ENCODE peak calls at places on chromosomes 7 and 10, in eight cellular contexts. I is testis, C is heart left ventricle, W is tibial nerve, T is HepG2, A is esophagus squamous epithelium, F is spleen, U is IMR-90. X is an unnamed sample. For H3K27me3, the result is how much of the 10 kb centered on the place peaks cover.

GRCh38 chr7:80153446-80153845 is 18.8 kb downstream of the GNAI1 start:
- DNase-seq in A (no peak), W (no peak), F (no peak), C (no peak), I (no peak), T (no peak), U (peak), X (no peak)

GRCh38 chr10:27547047-27547446 is 42.9 kb downstream of the RAB18 start:
- DNase-seq in I (no peak), T (no peak), A (no peak), F (no peak), W (no peak), C (no peak), U (no peak), X (no peak)

GRCh38 chr7:37052673-37053072 is 328.4 kb upstream of the AOAH start:
- DNase-seq in A (no peak), I (peak), U (peak), W (no peak), T (peak), C (peak), F (no peak), X (no peak)

GRCh38 chr10:69567920-69568319 is 5.3 kb downstream of the NEUROG3 start:
- DNase-seq in A (no peak), U (peak), T (peak), F (no peak), W (no peak), I (peak), C (peak), X (peak)

GRCh38 chr10:987635-987905 is 664 bp upstream of the GTPBP4 start:
- DNase-seq in F (no peak), U (peak), I (peak), T (no peak), C (no peak), A (no peak), W (no peak), X (no peak)

GRCh38 chr10:62050941-62051433 is 149.5 kb downstream of the ARID5B start:
- DNase-seq in C (peak), U (peak), A (no peak), F (no peak), I (peak), T (peak), W (no peak), X (peak)

GRCh38 chr7:123271231-123271630 is 71.5 kb upstream of the SLC13A1 start:
- DNase-seq in A (no peak), W (no peak), C (no peak), F (no peak), U (no peak), I (no peak), T (no peak), X (no peak)

GRCh38 chr10:70575486-70575873 is 27.1 kb downstream of the PRF1 start:
- DNase-seq in W (no peak), F (no peak), A (no peak), T (no peak), C (no peak), U (no peak), I (peak), X (peak)

GRCh38 chr7:101402081-101402779 is 39.6 kb downstream of the COL26A1 start:
- DNase-seq in W (no peak), C (no peak), I (no peak), T (no peak), U (peak), A (no peak), F (no peak), X (no peak)

GRCh38 chr10:114518401-114519305 is 114.4 kb upstream of the AFAP1L2 start:
- DNase-seq in F (no peak), T (peak), I (no peak), A (no peak), C (no peak), U (peak), W (no peak), X (no peak)

GRCh38 chr10:89032141-89032814 is 41.7 kb downstream of the FAS start:
- DNase-seq in W (no peak), A (no peak), F (no peak), T (no peak), I (no peak), U (peak), C (no peak), X (no peak)

GRCh38 chr10:99788598-99789259 is 6.3 kb downstream of the ABCC2 start:
- DNase-seq in I (peak), W (peak), A (no peak), C (no peak), T (no peak), U (peak), F (no peak), X (no peak)

GRCh38 chr10:628386-629045 is 61.0 kb downstream of the DIP2C start:
- DNase-seq in A (no peak), W (no peak), F (peak), C (no peak), T (no peak), I (no peak), U (no peak), X (no peak)

GRCh38 chr10:86091216-86091615 is 275.4 kb downstream of the GRID1 start:
- DNase-seq in I (no peak), A (no peak), T (no peak), U (no peak), F (peak), W (no peak), C (no peak), X (no peak)

GRCh38 chr7:108459922-108460551 is 3.8 kb upstream of the NRCAM start:
- DNase-seq in A (no peak), W (no peak), T (peak), I (peak), F (no peak), C (no peak), U (no peak), X (no peak)

GRCh38 chr10:17954856-17955255 is 3.1 kb downstream of the SLC39A12 start:
- DNase-seq in I (no peak), F (no peak), W (no peak), U (peak), C (no peak), T (no peak), A (no peak), X (no peak)

GRCh38 chr10:34786464-34786863 is 28.6 kb downstream of the PARD3 start:
- DNase-seq in T (no peak), W (no peak), U (peak), F (no peak), I (no peak), C (no peak), A (no peak), X (no peak)

GRCh38 chr10:110834622-110835219 is 37.0 kb upstream of the PDCD4 start:
- DNase-seq in F (no peak), A (no peak), W (no peak), C (peak), T (peak), U (no peak), I (peak), X (peak)

GRCh38 chr7:48011323-48011722 is 17.6 kb downstream of the SUN3 start:
- DNase-seq in T (no peak), F (no peak), W (no peak), C (no peak), U (no peak), I (no peak), A (no peak), X (no peak)

GRCh38 chr7:43763183-43763582 is 4.7 kb downstream of the BLVRA start:
- DNase-seq in T (no peak), A (no peak), C (no peak), U (no peak), I (no peak), W (no peak), F (no peak), X (no peak)

GRCh38 chr10:119715628-119716505 is 10.0 kb upstream of the INPP5F start:
- DNase-seq in F (no peak), I (peak), U (no peak), A (no peak), T (peak), C (no peak), W (no peak), X (no peak)

GRCh38 chr10:131226831-131227740 is 84.4 kb downstream of the TCERG1L start:
- DNase-seq in U (no peak), C (no peak), W (no peak), A (no peak), F (peak), T (no peak), I (no peak), X (no peak)

GRCh38 chr10:43940898-43941777 is 292.5 kb upstream of the ZNF32 start:
- DNase-seq in T (no peak), A (no peak), W (no peak), I (no peak), F (peak), U (no peak), C (no peak), X (no peak)

GRCh38 chr7:45085619-45086200 is 3.1 kb downstream of the NACAD start:
- DNase-seq in U (no peak), T (no peak), I (no peak), W (no peak), C (peak), F (peak), A (no peak), X (no peak)

GRCh38 chr10:50397312-50398140 is 146.2 kb upstream of the ASAH2 start:
- DNase-seq in I (no peak), W (no peak), A (no peak), C (no peak), F (no peak), T (peak), U (no peak), X (no peak)

GRCh38 chr10:99370993-99371392 is 41.8 kb downstream of the CNNM1 start:
- DNase-seq in C (no peak), F (no peak), W (no peak), A (no peak), U (peak), T (peak), I (peak), X (no peak)

GRCh38 chr7:44213872-44214595 is 13.3 kb downstream of the YKT6 start:
- DNase-seq in T (peak), I (no peak), U (peak), F (no peak), C (no peak), W (no peak), A (no peak), X (no peak)

GRCh38 chr7:50781371-50781770 is 1.3 kb downstream of the GRB10 start:
- DNase-seq in I (no peak), C (no peak), F (no peak), T (no peak), W (no peak), U (no peak), A (no peak), X (no peak)

GRCh38 chr10:99667108-99667751 is 7.9 kb downstream of the ENTPD7 start:
- DNase-seq in U (peak), C (no peak), A (no peak), I (no peak), F (no peak), W (no peak), T (no peak), X (no peak)

GRCh38 chr7:112453505-112454171 is 3.4 kb downstream of the IFRD1 start:
- DNase-seq in C (no peak), T (no peak), I (no peak), U (peak), A (no peak), W (no peak), F (no peak), X (no peak)

GRCh38 chr10:120180160-120180559 is 276.9 kb upstream of the PLPP4 start:
- DNase-seq in T (no peak), U (no peak), W (no peak), A (no peak), C (no peak), F (no peak), I (no peak), X (no peak)

GRCh38 chr10:104640339-104641149 is 546 bp upstream of the SORCS3 start:
- DNase-seq in C (no peak), T (no peak), I (no peak), W (no peak), F (no peak), U (no peak), A (no peak), X (no peak)

GRCh38 chr7:77940647-77941046 is 142.1 kb downstream of the PHTF2 start:
- DNase-seq in C (no peak), U (peak), A (no peak), W (no peak), I (peak), T (peak), F (no peak), X (peak)

GRCh38 chr7:26035552-26035951 is 116.4 kb upstream of the NFE2L3 start:
- DNase-seq in A (no peak), U (no peak), F (no peak), I (no peak), W (no peak), C (no peak), T (no peak), X (no peak)

GRCh38 chr10:63588436-63589180 is 67.4 kb downstream of the REEP3 start:
- DNase-seq in F (no peak), T (no peak), A (no peak), C (no peak), W (no peak), U (peak), I (no peak), X (no peak)

GRCh38 chr7:69624431-69624830 is 26.2 kb downstream of the AUTS2 start:
- DNase-seq in F (no peak), C (no peak), T (no peak), A (no peak), I (no peak), W (no peak), U (no peak), X (no peak)

GRCh38 chr7:69620063-69620462 is 21.8 kb downstream of the AUTS2 start:
- DNase-seq in C (no peak), U (no peak), A (no peak), T (no peak), F (no peak), W (no peak), I (no peak), X (no peak)

GRCh38 chr7:69622960-69623359 is 24.7 kb downstream of the AUTS2 start:
- DNase-seq in T (peak), A (no peak), I (no peak), U (no peak), F (no peak), C (no peak), W (no peak), X (no peak)

GRCh38 chr7:69620650-69621049 is 22.4 kb downstream of the AUTS2 start:
- DNase-seq in I (no peak), W (no peak), U (no peak), F (no peak), A (no peak), T (no peak), C (no peak), X (no peak)

GRCh38 chr7:69622014-69622818 is 23.9 kb downstream of the AUTS2 start:
- DNase-seq in T (no peak), A (no peak), C (no peak), F (no peak), I (no peak), W (no peak), U (no peak), X (no peak)
- H3K27me3 ChIP-seq in T (under half), A (under half), C (under half), F (under half), I (under half), W (under half), U (under half), X (under half)

GRCh38 chr7:152442330-152442835 is 6.6 kb upstream of the KMT2C start:
- DNase-seq in I (no peak), U (no peak), F (no peak), C (no peak), A (no peak), W (no peak), T (no peak), X (no peak)

GRCh38 chr7:152430857-152431256 is 4.9 kb downstream of the KMT2C start:
- DNase-seq in F (no peak), C (no peak), I (no peak), T (no peak), U (no peak), A (no peak), W (no peak), X (no peak)

GRCh38 chr7:152435384-152436278 is at the start of gene KMT2C:
- DNase-seq in W (peak), C (peak), U (peak), T (no peak), F (peak), I (peak), A (no peak), X (peak)

DNA sequence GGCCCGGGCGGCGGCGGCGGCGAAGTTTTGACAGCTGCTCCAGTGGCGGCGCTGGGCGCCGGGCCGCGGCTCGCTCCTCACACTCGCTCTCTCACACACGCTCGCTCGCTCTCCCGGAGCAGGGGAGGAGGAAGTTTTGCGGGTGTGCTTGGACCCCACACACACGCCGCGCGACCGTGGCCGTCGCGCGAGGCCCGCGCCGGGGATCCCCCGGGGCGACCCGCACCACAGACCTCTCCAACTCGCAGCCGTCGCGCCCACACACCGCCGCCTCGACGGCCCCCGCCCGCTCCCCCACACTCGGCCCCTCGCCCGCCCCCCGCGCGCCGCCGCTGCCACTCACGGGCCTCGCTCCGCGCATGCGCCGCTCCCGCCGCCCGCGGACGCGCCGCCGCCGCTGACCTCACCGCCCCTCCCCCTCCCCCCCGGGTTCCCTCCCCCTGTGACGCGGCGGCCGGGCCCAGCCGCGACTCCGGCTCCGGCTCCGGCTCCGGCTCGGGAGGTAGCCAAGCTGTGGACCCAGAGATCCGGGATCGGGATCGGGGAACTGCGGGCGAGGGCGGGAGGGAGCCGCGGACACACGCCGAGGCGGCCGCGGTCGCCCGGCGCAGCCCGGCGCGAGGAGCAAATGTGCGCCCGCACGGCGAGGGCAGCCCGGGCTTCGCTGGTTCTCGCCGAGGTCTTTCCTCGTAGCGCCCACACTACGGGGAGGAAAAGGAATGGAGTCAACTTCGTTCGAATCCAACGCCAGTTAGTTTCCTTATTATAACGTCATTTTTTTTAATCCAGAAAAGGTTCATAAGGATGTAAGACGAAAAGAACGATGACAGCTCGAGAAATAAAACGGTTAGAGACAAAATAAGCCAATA is 710 bp upstream of the KMT2C start:
- DNase-seq in W (peak), F (peak), A (peak), T (peak), I (peak), C (peak), U (peak), X (peak)
- TF ChIP-seq POLR2A in W (peak), F (peak), A (no peak), T (peak), I (no peak), C (peak), U (no peak), X (peak)

GRCh38 chr7:157727964-157728615 is 391.3 kb downstream of the DNAJB6 start:
- DNase-seq in W (no peak), I (no peak), T (no peak), A (no peak), F (no peak), U (no peak), C (no peak), X (no peak)
- H3K27me3 ChIP-seq in W (under half), I (under half), T (under half), A (under half), F (under half), U (under half), C (under half), X (under half)

GRCh38 chr7:74027124-74027682 is 770 bp upstream of the ELN start:
- DNase-seq in W (no peak), F (no peak), C (no peak), U (no peak), T (no peak), I (no peak), A (no peak), X (no peak)

GRCh38 chr7:74028321-74028812 is 394 bp downstream of the ELN start:
- DNase-seq in I (no peak), A (no peak), W (no peak), U (no peak), C (no peak), T (no peak), F (no peak), X (peak)

GRCh38 chr7:74026406-74027123 is 1.4 kb upstream of the ELN start:
- DNase-seq in C (peak), W (peak), A (no peak), T (peak), F (peak), U (peak), I (peak), X (peak)

GRCh38 chr7:74029094-74029785 is 1.3 kb downstream of the ELN start:
- DNase-seq in W (no peak), T (no peak), U (no peak), C (peak), F (no peak), A (no peak), I (no peak), X (peak)

GRCh38 chr7:74027683-74028320 is at the start of gene ELN:
- DNase-seq in F (no peak), I (peak), W (peak), C (peak), T (no peak), U (peak), A (no peak), X (peak)
- TF ChIP-seq POLR2A in F (no peak), I (no peak), W (no peak), C (no peak), T (no peak), U (no peak), A (peak), X (no peak)

GRCh38 chr7:128164061-128164954 is 76.8 kb upstream of the LEP start:
- DNase-seq in U (peak), A (no peak), W (no peak), F (no peak), T (no peak), I (no peak), C (no peak), X (no peak)

GRCh38 chr7:128167316-128167691 is 73.8 kb upstream of the LEP start:
- DNase-seq in F (no peak), W (no peak), I (peak), U (peak), A (no peak), C (no peak), T (no peak), X (peak)

GRCh38 chr7:128164955-128165670 is 76.0 kb upstream of the LEP start:
- DNase-seq in A (no peak), U (no peak), C (no peak), I (no peak), T (no peak), F (no peak), W (no peak), X (no peak)

GRCh38 chr7:128166603-128167315 is 74.3 kb upstream of the LEP start:
- DNase-seq in F (no peak), W (no peak), C (no peak), I (no peak), U (no peak), T (no peak), A (no peak), X (peak)

GRCh38 chr7:128165927-128166420 is 75.1 kb upstream of the LEP start:
- DNase-seq in W (no peak), T (no peak), U (no peak), F (no peak), I (no peak), C (no peak), A (no peak), X (no peak)
- H3K27me3 ChIP-seq in W (half or more), T (half or more), U (under half), F (under half), I (under half), C (under half), A (under half), X (under half)

GRCh38 chr7:64429232-64429631 is 115.5 kb downstream of the ZNF736 start:
- DNase-seq in A (no peak), T (no peak), I (no peak), U (no peak), C (no peak), W (no peak), F (no peak), X (no peak)
- TF ChIP-seq POLR2A in A (no peak), T (no peak), I (no peak), U (no peak), C (no peak), W (no peak), F (no peak), X (no peak)

GRCh38 chr7:151185762-151186639 is 1.0 kb downstream of the ASB10 start:
- DNase-seq in A (no peak), C (no peak), W (no peak), F (peak), T (no peak), U (no peak), I (no peak), X (peak)
- H3K27me3 ChIP-seq in A (under half), C (under half), W (under half), F (under half), T (under half), U (half or more), I (under half), X (under half)

GRCh38 chr7:5425507-5426225 is 2.0 kb upstream of the TNRC18 start:
- DNase-seq in I (peak), U (peak), T (peak), C (peak), F (peak), W (peak), A (no peak), X (peak)
- TF ChIP-seq POLR2A in I (no peak), U (no peak), T (peak), C (peak), F (no peak), W (peak), A (peak), X (peak)

GRCh38 chr10:3310016-3310415 is 137.4 kb upstream of the PITRM1 start:
- DNase-seq in U (no peak), A (no peak), F (no peak), I (no peak), T (no peak), W (no peak), C (no peak), X (no peak)
- H3K27me3 ChIP-seq in U (under half), A (under half), F (under half), I (under half), T (under half), W (under half), C (under half), X (under half)